ENCODE peak calls at places on chromosomes 4 and X, in five cellular contexts. One of them, this sample, is unnamed.

GRCh38 chrX:24203072-24203808 is 53.7 kb downstream of the ZFX start:
- ATAC-seq in left lung: no peak
- ATAC-seq in right lobe of liver: peak; percentile 35
- ATAC-seq in lower lobe of right lung: no peak
- ATAC-seq in HCT116: no peak
- ATAC-seq in this sample: no peak

GRCh38 chrX:135384161-135384836 is 37.4 kb upstream of the SMIM10L2A start:
- ATAC-seq in right lobe of liver: no peak
- ATAC-seq in HCT116: no peak
- ATAC-seq in left lung: no peak
- ATAC-seq in lower lobe of right lung: no peak
- ATAC-seq in this sample: no peak

GRCh38 chrX:110491846-110492620 is 133.4 kb downstream of the RTL9 start:
- ATAC-seq in lower lobe of right lung: no peak
- ATAC-seq in right lobe of liver: no peak
- ATAC-seq in HCT116: no peak
- ATAC-seq in left lung: no peak
- ATAC-seq in this sample: no peak

GRCh38 chr4:75919914-75920313 is 17.7 kb upstream of the PPEF2 start:
- ATAC-seq in lower lobe of right lung: no peak
- ATAC-seq in right lobe of liver: peak; percentile 72
- ATAC-seq in HCT116: no peak
- ATAC-seq in left lung: no peak
- ATAC-seq in this sample: no peak

GRCh38 chrX:135340827-135341226 is 31.5 kb downstream of the ETDC start:
- ATAC-seq in right lobe of liver: no peak
- ATAC-seq in HCT116: no peak
- ATAC-seq in left lung: no peak
- ATAC-seq in lower lobe of right lung: no peak
- ATAC-seq in this sample: no peak

GRCh38 chr4:7938513-7939376 is 916 bp downstream of the AFAP1 start:
- ATAC-seq in right lobe of liver: peak; percentile 46
- ATAC-seq in left lung: peak; percentile 34
- ATAC-seq in HCT116: no peak
- ATAC-seq in lower lobe of right lung: peak; percentile 52
- ATAC-seq in this sample: peak; percentile 29

GRCh38 chr4:36235306-36235705 is 9.0 kb downstream of the ARAP2 start:
- ATAC-seq in HCT116: peak; percentile 97
- ATAC-seq in left lung: no peak
- ATAC-seq in lower lobe of right lung: peak; percentile 13
- ATAC-seq in right lobe of liver: no peak
- ATAC-seq in this sample: no peak

GRCh38 chr4:109571494-109571893 is 11.4 kb downstream of the MCUB start:
- ATAC-seq in right lobe of liver: no peak
- ATAC-seq in HCT116: no peak
- ATAC-seq in left lung: no peak
- ATAC-seq in lower lobe of right lung: no peak
- ATAC-seq in this sample: no peak

GRCh38 chr4:76148142-76148849 is at the start of gene NUP54:
- ATAC-seq in lower lobe of right lung: peak; percentile 99
- ATAC-seq in right lobe of liver: peak; percentile 98
- ATAC-seq in left lung: peak; percentile 99
- ATAC-seq in HCT116: peak; percentile 91
- ATAC-seq in this sample: peak; percentile 99

GRCh38 chrX:104310084-104310483 is 55.4 kb upstream of the ESX1 start:
- ATAC-seq in right lobe of liver: peak; percentile 77
- ATAC-seq in lower lobe of right lung: no peak
- ATAC-seq in left lung: peak; percentile 51
- ATAC-seq in HCT116: peak; percentile 86
- ATAC-seq in this sample: no peak

GRCh38 chr4:5979981-5980380 is 38.2 kb downstream of the C4orf50 start:
- ATAC-seq in lower lobe of right lung: no peak
- ATAC-seq in left lung: peak; percentile 29
- ATAC-seq in HCT116: peak; percentile 95
- ATAC-seq in right lobe of liver: no peak
- ATAC-seq in this sample: no peak

GRCh38 chr4:56757821-56758400 is 63.6 kb downstream of the SPINK2 start:
- ATAC-seq in left lung: peak; percentile 88
- ATAC-seq in lower lobe of right lung: peak; percentile 93
- ATAC-seq in right lobe of liver: peak; percentile 66
- ATAC-seq in HCT116: peak; percentile 95
- ATAC-seq in this sample: peak; percentile 34

GRCh38 chr4:34939073-34939472 is 1305.2 kb downstream of the ARAP2 start:
- ATAC-seq in right lobe of liver: no peak
- ATAC-seq in HCT116: no peak
- ATAC-seq in lower lobe of right lung: no peak
- ATAC-seq in left lung: no peak
- ATAC-seq in this sample: no peak

GRCh38 chrX:13764284-13764683 is 29.7 kb downstream of the OFD1 start:
- ATAC-seq in HCT116: no peak
- ATAC-seq in right lobe of liver: peak; percentile 23
- ATAC-seq in left lung: no peak
- ATAC-seq in lower lobe of right lung: no peak
- ATAC-seq in this sample: no peak

GRCh38 chrX:65723706-65724105 is 56.3 kb downstream of the MSN start:
- ATAC-seq in left lung: no peak
- ATAC-seq in right lobe of liver: peak; percentile 25
- ATAC-seq in HCT116: no peak
- ATAC-seq in lower lobe of right lung: no peak
- ATAC-seq in this sample: no peak

GRCh38 chr4:153218961-153219360 is 14.7 kb downstream of the TRIM2 start:
- ATAC-seq in right lobe of liver: no peak
- ATAC-seq in left lung: peak; percentile 48
- ATAC-seq in lower lobe of right lung: peak; percentile 60
- ATAC-seq in HCT116: no peak
- ATAC-seq in this sample: no peak

GRCh38 chr4:2593003-2593402 is 56.6 kb downstream of the FAM193A start:
- ATAC-seq in lower lobe of right lung: no peak
- ATAC-seq in HCT116: no peak
- ATAC-seq in right lobe of liver: peak; percentile 20
- ATAC-seq in left lung: no peak
- ATAC-seq in this sample: no peak

GRCh38 chr4:183400035-183400434 is 44.4 kb upstream of the CDKN2AIP start:
- ATAC-seq in left lung: no peak
- ATAC-seq in HCT116: no peak
- ATAC-seq in right lobe of liver: no peak
- ATAC-seq in lower lobe of right lung: no peak
- ATAC-seq in this sample: no peak

GRCh38 chr4:183397741-183398297 is 46.6 kb upstream of the CDKN2AIP start:
- ATAC-seq in left lung: no peak
- ATAC-seq in right lobe of liver: no peak
- ATAC-seq in HCT116: no peak
- ATAC-seq in lower lobe of right lung: no peak
- ATAC-seq in this sample: no peak

GRCh38 chr4:183399616-183400015 is 44.8 kb upstream of the CDKN2AIP start:
- ATAC-seq in HCT116: no peak
- ATAC-seq in lower lobe of right lung: no peak
- ATAC-seq in left lung: no peak
- ATAC-seq in right lobe of liver: no peak
- ATAC-seq in this sample: no peak

GRCh38 chr4:183399166-183399565 is 45.3 kb upstream of the CDKN2AIP start:
- ATAC-seq in left lung: peak; percentile 11
- ATAC-seq in lower lobe of right lung: peak; percentile 14
- ATAC-seq in right lobe of liver: no peak
- ATAC-seq in HCT116: peak; percentile 26
- ATAC-seq in this sample: no peak

DNA sequence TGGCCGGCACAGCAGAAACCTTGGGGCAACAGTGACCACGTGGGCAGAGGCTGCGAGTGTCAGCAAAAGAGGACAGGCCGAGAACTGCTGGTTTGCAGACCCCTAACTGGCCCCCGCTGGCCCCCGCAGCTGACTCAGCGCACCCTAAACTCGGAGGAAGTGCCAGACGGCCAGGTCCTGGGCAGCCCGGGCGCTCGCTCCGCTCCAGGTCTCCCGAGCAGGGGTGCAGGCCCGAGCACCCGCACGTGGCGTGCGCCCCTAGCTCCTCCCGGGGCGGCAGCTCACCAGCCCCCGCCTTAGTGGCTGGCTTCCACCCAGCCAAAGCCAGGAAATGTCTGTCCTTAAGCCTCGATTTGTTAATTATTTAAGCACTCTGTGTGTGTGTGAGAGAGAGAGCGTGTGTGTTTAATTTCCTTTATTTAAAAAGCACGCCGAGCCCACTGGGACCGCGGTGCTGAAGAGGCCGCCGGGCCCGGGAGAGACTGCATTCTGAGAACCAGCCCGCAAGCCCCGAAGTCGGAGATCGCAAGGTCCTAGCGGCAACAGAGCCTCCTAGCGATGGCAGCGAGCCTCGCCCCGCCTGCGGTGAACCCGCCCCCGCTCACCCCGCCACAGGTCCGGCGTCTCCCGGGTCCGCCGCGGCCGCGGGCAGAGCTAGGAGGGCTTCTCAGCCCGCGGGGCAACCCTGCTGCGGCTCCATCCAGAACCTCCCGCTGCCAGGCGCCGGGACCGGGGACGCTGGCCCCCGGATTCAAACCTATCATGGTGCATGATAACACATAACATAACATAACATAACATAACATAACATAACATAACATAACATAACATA is 45.9 kb upstream of the CDKN2AIP start:
- ATAC-seq in HCT116: peak; percentile 92
- ATAC-seq in left lung: peak; percentile 96
- ATAC-seq in right lobe of liver: peak; percentile 98
- ATAC-seq in lower lobe of right lung: peak; percentile 94
- ATAC-seq in this sample: peak; percentile 86
- TF ChIP-seq CTCF in HCT116: peak; percentile 15
- TF ChIP-seq CTCF in left lung: peak; percentile 35
- TF ChIP-seq CTCF in right lobe of liver: peak; percentile 64
- TF ChIP-seq CTCF in lower lobe of right lung: peak; percentile 71
- TF ChIP-seq CTCF in this sample: no peak

DNA sequence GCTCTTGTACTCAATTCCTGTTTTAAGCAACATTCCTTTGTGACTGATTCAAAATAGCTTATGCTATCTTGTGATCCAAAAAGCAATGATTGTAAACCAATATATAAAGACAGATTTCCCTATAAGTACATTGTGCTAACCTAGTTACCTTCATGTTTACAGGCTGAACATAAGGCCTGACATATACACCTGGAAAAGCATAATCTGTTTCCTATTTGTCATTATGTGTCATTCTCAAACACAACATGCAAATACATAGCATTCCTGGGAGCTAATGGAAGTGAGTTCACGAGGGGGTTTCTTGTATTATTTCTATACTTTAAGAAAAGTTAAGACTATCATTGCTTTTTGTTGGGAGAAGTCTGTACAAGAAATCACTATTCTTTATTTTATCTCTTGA is 638.1 kb upstream of the AGA start:
- ATAC-seq in right lobe of liver: no peak
- ATAC-seq in lower lobe of right lung: no peak
- ATAC-seq in HCT116: no peak
- ATAC-seq in left lung: no peak
- ATAC-seq in this sample: no peak
- H3K4me1 ChIP-seq in right lobe of liver: no peaks in the 10 kb centered on the region
- H3K4me1 ChIP-seq in lower lobe of right lung: no peaks in the 10 kb centered on the region
- H3K4me1 ChIP-seq in HCT116: no peaks in the 10 kb centered on the region
- H3K4me1 ChIP-seq in left lung: no peaks in the 10 kb centered on the region
- H3K4me1 ChIP-seq in this sample: no peaks in the 10 kb centered on the region

GRCh38 chr4:48129307-48130014 is 4.6 kb downstream of the TXK start:
- ATAC-seq in right lobe of liver: no peak
- ATAC-seq in left lung: no peak
- ATAC-seq in HCT116: peak; percentile 31
- ATAC-seq in lower lobe of right lung: no peak
- ATAC-seq in this sample: no peak
- TF ChIP-seq CTCF in right lobe of liver: no peak
- TF ChIP-seq CTCF in left lung: no peak
- TF ChIP-seq CTCF in HCT116: no peak
- TF ChIP-seq CTCF in lower lobe of right lung: no peak
- TF ChIP-seq CTCF in this sample: no peak

GRCh38 chrX:150616863-150617198 is 48.4 kb downstream of the MTM1 start:
- ATAC-seq in HCT116: no peak
- ATAC-seq in right lobe of liver: no peak
- ATAC-seq in left lung: no peak
- ATAC-seq in lower lobe of right lung: no peak
- ATAC-seq in this sample: no peak
- H3K4me1 ChIP-seq in HCT116: no peaks in the 10 kb centered on the region
- H3K4me1 ChIP-seq in right lobe of liver: no peaks in the 10 kb centered on the region
- H3K4me1 ChIP-seq in left lung: no peaks in the 10 kb centered on the region
- H3K4me1 ChIP-seq in lower lobe of right lung: no peaks in the 10 kb centered on the region
- H3K4me1 ChIP-seq in this sample: no peaks in the 10 kb centered on the region

This sample was measured in gastroesophageal sphincter.